ENCODE peak calls at places on chromosomes 2 and 18, in eight cellular contexts. R is HCT116, Z is upper lobe of left lung, S is K562, T is GM23338, A is Panc1, U is GM12878, M is HepG2. L is an unnamed sample.

GRCh38 chr2:227335713-227336112 is 10.7 kb downstream of the MFF start:
- ATAC-seq in R (no peak), Z (no peak), S (no peak), T (no peak), A (no peak), U (no peak), M (no peak), L (no peak)

GRCh38 chr2:225017713-225018112 is 24.6 kb downstream of the DOCK10 start:
- ATAC-seq in R (no peak), Z (no peak), S (no peak), T (no peak), A (no peak), U (no peak), M (no peak), L (no peak)

GRCh38 chr2:31950946-31951562 is 59.8 kb downstream of the MEMO1 start:
- ATAC-seq in R (no peak), Z (no peak), S (no peak), T (no peak), A (no peak), U (peak), M (no peak), L (no peak)

GRCh38 chr2:224645722-224646121 is 60.6 kb upstream of the CUL3 start:
- ATAC-seq in R (peak), Z (no peak), S (no peak), T (peak), A (no peak), U (peak), M (no peak), L (no peak)

GRCh38 chr2:136225950-136226835 is 108.2 kb upstream of the CXCR4 start:
- ATAC-seq in R (no peak), Z (no peak), S (no peak), T (no peak), A (no peak), U (peak), M (no peak), L (no peak)

GRCh38 chr2:223941579-223942277 is 3.4 kb downstream of the WDFY1 start:
- ATAC-seq in R (no peak), Z (no peak), S (no peak), T (no peak), A (no peak), U (peak), M (no peak), L (no peak)

GRCh38 chr2:237712477-237713377 is 85.3 kb downstream of the LRRFIP1 start:
- ATAC-seq in R (no peak), Z (no peak), S (no peak), T (no peak), A (no peak), U (no peak), M (no peak), L (no peak)

GRCh38 chr2:232949016-232949415 is 64.0 kb downstream of the NGEF start:
- ATAC-seq in R (no peak), Z (no peak), S (no peak), T (peak), A (no peak), U (no peak), M (no peak), L (no peak)

GRCh38 chr18:48674198-48674721 is 135.4 kb downstream of the CTIF start:
- ATAC-seq in R (no peak), Z (no peak), S (no peak), T (no peak), A (no peak), U (no peak), M (peak), L (no peak)

GRCh38 chr2:37934591-37935513 is 9.8 kb downstream of the RMDN2 start:
- ATAC-seq in R (no peak), Z (no peak), S (no peak), T (no peak), A (no peak), U (peak), M (no peak), L (no peak)

GRCh38 chr18:54775686-54776085 is 52.6 kb upstream of the RAB27B start:
- ATAC-seq in R (peak), Z (no peak), S (peak), T (peak), A (peak), U (no peak), M (peak), L (no peak)

GRCh38 chr2:234001380-234001993 is 49.0 kb upstream of the SPP2 start:
- ATAC-seq in R (no peak), Z (no peak), S (no peak), T (no peak), A (no peak), U (no peak), M (no peak), L (no peak)

GRCh38 chr2:171159326-171160118 is 1.2 kb downstream of the TLK1 start:
- ATAC-seq in R (peak), Z (peak), S (peak), T (peak), A (peak), U (peak), M (peak), L (peak)
- TF ChIP-seq POLR2AphosphoS5 in R (no peak), Z (no peak), S (peak), T (peak), A (no peak), U (peak), M (peak), L (no peak)

DNA sequence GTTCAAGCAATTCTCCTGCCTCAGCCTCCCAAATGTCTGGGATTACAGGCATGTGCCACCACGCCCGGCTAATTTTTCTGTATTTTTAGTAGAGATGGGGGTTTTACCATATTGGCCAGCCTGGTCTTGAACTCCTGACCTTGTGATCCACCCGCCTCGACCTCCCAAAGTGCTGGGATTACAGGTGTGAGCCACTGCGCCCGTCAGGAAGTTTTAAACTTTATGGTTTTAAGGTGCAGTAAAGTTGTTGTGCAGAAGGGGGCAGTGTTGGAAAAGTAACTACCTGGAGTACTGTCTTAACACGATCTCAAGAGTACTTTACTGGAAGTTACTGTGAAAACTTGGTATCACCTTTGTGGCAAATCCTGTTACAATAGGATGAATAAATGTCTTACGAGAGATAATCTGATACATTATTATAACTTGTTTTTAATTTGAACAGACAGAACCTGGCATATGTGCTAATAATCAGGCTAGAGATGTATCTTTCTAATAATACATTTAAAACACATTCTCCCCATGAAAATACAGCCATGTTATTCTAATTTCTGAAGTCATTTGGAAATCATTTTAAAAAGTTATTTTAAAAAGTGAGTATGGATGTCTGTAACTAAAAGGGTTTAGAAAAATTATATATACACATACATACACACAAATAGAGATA is 10.8 kb downstream of the SPDYA start:
- ATAC-seq in R (peak), Z (peak), S (peak), T (peak), A (peak), U (peak), M (peak), L (peak)
- TF ChIP-seq POLR2AphosphoS5 in R (no peak), Z (no peak), S (no peak), T (no peak), A (no peak), U (no peak), M (no peak), L (no peak)

GRCh38 chr2:36482576-36483214 is 115.3 kb downstream of the FEZ2 start:
- ATAC-seq in R (no peak), Z (no peak), S (no peak), T (no peak), A (no peak), U (no peak), M (peak), L (no peak)
- TF ChIP-seq POLR2AphosphoS5 in R (no peak), Z (no peak), S (no peak), T (no peak), A (no peak), U (no peak), M (no peak), L (no peak)

DNA sequence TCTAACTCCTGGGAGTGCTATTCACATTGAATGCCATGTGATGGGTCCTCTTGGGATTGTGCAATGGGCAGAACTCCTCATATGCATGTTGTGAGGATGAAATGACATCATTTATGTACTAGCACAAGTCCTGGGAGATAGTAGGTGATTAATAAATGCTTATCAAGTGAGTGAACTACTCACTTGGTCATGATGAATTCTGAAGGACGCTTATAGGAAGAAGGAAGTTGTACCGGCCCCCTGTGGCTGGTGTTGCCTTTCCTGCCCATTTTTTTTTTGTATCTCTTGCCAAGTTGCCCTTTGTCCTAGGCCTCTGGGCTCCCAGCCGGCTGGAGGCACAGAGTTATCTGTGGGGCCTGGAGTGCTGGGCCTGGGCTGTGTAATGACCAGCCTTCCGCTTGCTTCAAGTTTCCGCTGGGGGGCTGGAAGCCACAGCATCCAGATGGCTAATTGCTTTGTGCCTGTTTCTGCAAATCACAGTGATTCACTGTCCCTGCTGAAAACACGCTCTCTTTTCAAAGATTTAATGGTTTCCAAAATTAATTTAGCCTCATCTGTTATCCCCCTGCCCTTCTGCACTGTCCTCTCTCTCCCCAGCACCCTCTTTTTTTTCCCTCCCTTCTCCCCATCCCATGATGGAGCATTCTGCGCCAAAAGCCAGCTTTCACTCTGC is 33.7 kb upstream of the MRPL33 start:
- ATAC-seq in R (no peak), Z (peak), S (no peak), T (no peak), A (no peak), U (no peak), M (peak), L (peak)
- TF ChIP-seq POLR2AphosphoS5 in R (no peak), Z (peak), S (no peak), T (no peak), A (no peak), U (no peak), M (no peak), L (no peak)

GRCh38 chr2:22442051-22442450 is 942.9 kb upstream of the KLHL29 start:
- ATAC-seq in R (no peak), Z (no peak), S (no peak), T (no peak), A (no peak), U (no peak), M (no peak), L (no peak)
- TF ChIP-seq POLR2AphosphoS5 in R (no peak), Z (no peak), S (no peak), T (no peak), A (no peak), U (no peak), M (no peak), L (no peak)